ENCODE peak calls at places on chromosomes 11 and 22, in four cellular contexts. F, M, K and N are unnamed samples.
A peak's percentile ranks its signal among the peaks of the same experiment; 100 is the strongest.

GRCh38 chr11:57476883-57477506 is 16.7 kb downstream of the RTN4RL2 start:
- DNase-seq in K (peak; percentile 36), F (peak; percentile 69), M (peak; percentile 6), N (peak; percentile 45)

GRCh38 chr11:19122966-19123615 is 6.1 kb downstream of the ZDHHC13 start:
- DNase-seq in M (no peak), K (no peak), F (no peak), N (no peak)

GRCh38 chr11:44011797-44012196 is 36.0 kb upstream of the ACCSL start:
- DNase-seq in M (peak; percentile 60), K (peak; percentile 72), F (no peak), N (no peak)

GRCh38 chr11:74647404-74647803 is 55.0 kb downstream of the POLD3 start:
- DNase-seq in K (peak; percentile 11), F (no peak), M (no peak), N (no peak)

GRCh38 chr11:120314861-120315260 is 10.2 kb upstream of the TLCD5 start:
- DNase-seq in K (no peak), F (no peak), M (no peak), N (no peak)

GRCh38 chr11:43879789-43880639 is 617 bp upstream of the ALKBH3 start:
- DNase-seq in M (no peak), F (no peak), K (no peak), N (no peak)

GRCh38 chr22:35915477-35916013 is 113.1 kb downstream of the RBFOX2 start:
- DNase-seq in M (peak; percentile 68), F (no peak), K (peak; percentile 79), N (no peak)

GRCh38 chr11:120391297-120391696 is 55.1 kb downstream of the ARHGEF12 start:
- DNase-seq in M (no peak), F (peak; percentile 61), K (no peak), N (no peak)

GRCh38 chr22:12601870-12602779 is 2925.9 kb upstream of the OR11H1 start:
- DNase-seq in F (peak; percentile 9), M (no peak), K (no peak), N (no peak)

GRCh38 chr22:20238567-20239062 is 29.5 kb downstream of the RTN4R start:
- DNase-seq in M (no peak), F (peak; percentile 75), K (no peak), N (peak; percentile 82)

GRCh38 chr11:87290304-87290922 is 252.7 kb downstream of the TMEM135 start:
- DNase-seq in F (peak; percentile 77), K (peak; percentile 45), M (peak; percentile 20), N (no peak)

GRCh38 chr22:47094861-47095330 is 332.4 kb downstream of the TBC1D22A start:
- DNase-seq in K (peak; percentile 72), M (peak; percentile 60), F (no peak), N (no peak)

GRCh38 chr11:111777094-111778046 is 11.2 kb upstream of the PPP2R1B start:
- DNase-seq in M (peak; percentile 54), F (peak; percentile 85), K (peak; percentile 67), N (peak; percentile 74)

GRCh38 chr11:1126491-1126926 is 31.2 kb upstream of the MUC5AC start:
- DNase-seq in F (no peak), K (no peak), M (no peak), N (no peak)

GRCh38 chr22:23832226-23833016 is 6.4 kb downstream of the DERL3 start:
- DNase-seq in F (no peak), M (no peak), K (no peak), N (no peak)

GRCh38 chr11:61358566-61358965 is 3.1 kb downstream of the CYB561A3 start:
- DNase-seq in M (no peak), F (no peak), K (no peak), N (no peak)

GRCh38 chr22:47406180-47406723 is 643.8 kb downstream of the TBC1D22A start:
- DNase-seq in F (no peak), K (no peak), M (no peak), N (no peak)

GRCh38 chr22:44734278-44734677 is 18.1 kb upstream of the ARHGAP8 start:
- DNase-seq in F (no peak), M (no peak), K (no peak), N (no peak)

GRCh38 chr11:113296447-113297205 is 17.8 kb upstream of the TTC12 start:
- DNase-seq in F (no peak), M (no peak), K (no peak), N (peak; percentile 17)

GRCh38 chr11:14907411-14908213 is 15.6 kb upstream of the CYP2R1 start:
- DNase-seq in K (peak; percentile 20), M (no peak), F (peak; percentile 79), N (peak; percentile 91)

GRCh38 chr22:45718391-45718790 is 46.8 kb downstream of the ATXN10 start:
- DNase-seq in K (peak; percentile 32), M (no peak), F (no peak), N (no peak)

GRCh38 chr11:78427615-78428272 is 10.1 kb upstream of the GAB2 start:
- DNase-seq in K (no peak), F (no peak), M (no peak), N (no peak)

GRCh38 chr11:396948-397548 is 3.0 kb downstream of the PKP3 start:
- DNase-seq in K (peak; percentile 71), M (peak; percentile 52), F (no peak), N (peak; percentile 62)

GRCh38 chr22:24926849-24927579 is 19.5 kb downstream of the LHFPL7 start:
- DNase-seq in M (peak; percentile 42), F (no peak), K (peak; percentile 36), N (no peak)

GRCh38 chr11:70521475-70522260 is 123.3 kb downstream of the CTTN start:
- DNase-seq in M (no peak), K (no peak), F (no peak), N (no peak)

GRCh38 chr11:104529916-104530315 is 366.0 kb upstream of the PDGFD start:
- DNase-seq in K (no peak), M (no peak), F (no peak), N (no peak)

GRCh38 chr11:124538019-124538418 is 5.4 kb downstream of the OR8B12 start:
- DNase-seq in M (peak; percentile 79), F (peak; percentile 18), K (peak; percentile 82), N (peak; percentile 64)

GRCh38 chr11:29782447-29782846 is 234.4 kb downstream of the KCNA4 start:
- DNase-seq in F (no peak), M (no peak), K (no peak), N (no peak)

GRCh38 chr11:88402192-88402715 is 64.7 kb upstream of the CTSC start:
- DNase-seq in K (peak; percentile 91), M (peak; percentile 90), F (no peak), N (no peak)

GRCh38 chr11:2664331-2664730 is 35.5 kb downstream of the KCNQ1OT1 start:
- DNase-seq in K (no peak), M (no peak), F (no peak), N (no peak)

GRCh38 chr11:111064118-111064517 is 181.4 kb upstream of the POU2AF2 start:
- DNase-seq in F (no peak), M (peak; percentile 86), K (peak; percentile 90), N (no peak)

GRCh38 chr11:11578542-11578941 is 43.3 kb downstream of the GALNT18 start:
- DNase-seq in F (no peak), K (no peak), M (no peak), N (no peak)
- H3K4me1 ChIP-seq in F (no peaks in the 10 kb centered on the region), K (no peaks in the 10 kb centered on the region), M (peaks cover 4% of the 10 kb centered on the region), N (no peaks in the 10 kb centered on the region)

DNA sequence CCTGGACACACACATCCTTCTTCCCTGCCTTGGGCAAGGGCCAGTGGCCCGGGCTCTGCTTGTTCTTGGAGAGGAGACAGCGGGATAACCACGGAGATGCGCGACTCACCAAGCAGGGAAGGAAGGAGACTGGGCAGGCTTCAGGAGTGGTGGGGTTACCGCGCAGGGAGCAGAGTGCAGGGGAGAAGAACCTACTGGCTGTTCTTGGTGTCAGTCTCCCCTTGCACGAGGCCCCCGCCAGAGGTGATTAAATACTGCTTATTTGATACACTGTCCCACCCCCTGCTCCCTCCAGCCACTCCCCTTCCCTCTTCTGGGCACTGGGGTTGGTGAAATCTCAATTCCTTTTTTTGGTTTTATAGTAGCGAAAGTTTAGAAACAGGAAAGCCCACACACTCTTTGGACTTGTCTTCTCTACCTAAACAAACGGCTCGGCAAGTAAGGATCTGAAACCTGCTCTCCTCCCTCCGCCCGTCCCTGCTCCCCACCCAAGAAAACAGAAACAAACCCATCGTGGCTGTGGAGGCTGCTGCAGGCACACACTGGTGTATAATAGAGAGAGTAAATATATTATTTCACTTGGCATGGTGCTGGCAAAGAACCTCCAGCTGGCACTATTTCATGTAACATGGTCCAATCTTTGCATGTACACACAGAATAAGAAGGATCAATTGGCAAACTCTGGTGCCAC is 10.8 kb downstream of the LARGE2 start:
- DNase-seq in F (peak; percentile 9), M (peak; percentile 25), K (peak; percentile 50), N (no peak)
- H3K4me1 ChIP-seq in F (peaks cover 4% of the 10 kb centered on the region), M (no peaks in the 10 kb centered on the region), K (no peaks in the 10 kb centered on the region), N (peaks cover 6% of the 10 kb centered on the region)

GRCh38 chr22:43174941-43175531 is 11.9 kb downstream of the TTLL12 start:
- DNase-seq in F (no peak), M (no peak), K (no peak), N (no peak)
- H3K4me1 ChIP-seq in F (no peaks in the 10 kb centered on the region), M (no peaks in the 10 kb centered on the region), K (no peaks in the 10 kb centered on the region), N (no peaks in the 10 kb centered on the region)

DNA sequence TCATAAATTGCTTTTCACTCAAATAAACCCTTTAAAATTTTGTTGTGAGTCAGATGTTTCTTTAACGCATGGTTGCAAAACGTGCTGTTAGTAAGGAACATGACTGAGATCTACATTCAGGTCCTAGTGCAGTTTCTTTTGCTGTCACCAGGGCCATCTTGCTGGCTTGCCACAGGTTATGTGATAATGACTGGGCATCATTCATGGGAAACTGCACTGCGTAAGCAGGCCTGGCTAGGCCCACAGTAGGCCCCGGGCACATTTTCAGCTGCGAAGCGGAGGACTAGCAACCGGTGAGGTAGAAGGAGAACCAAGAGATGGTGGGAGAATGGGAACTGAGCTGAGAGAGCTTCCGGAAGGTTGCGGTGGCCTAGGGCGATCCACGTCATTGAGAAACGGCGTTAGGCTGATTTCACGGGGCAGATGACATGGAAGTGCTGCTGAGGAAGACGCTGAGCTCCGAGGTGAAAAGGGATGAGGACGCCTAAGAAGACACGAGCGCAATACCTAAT is 3.2 kb upstream of the KLHDC7B start:
- DNase-seq in F (no peak), M (no peak), K (no peak), N (no peak)
- H3K4me1 ChIP-seq in F (peaks cover 18% of the 10 kb centered on the region), M (peaks cover 3% of the 10 kb centered on the region), K (peaks cover 7% of the 10 kb centered on the region), N (no peaks in the 10 kb centered on the region)

DNA sequence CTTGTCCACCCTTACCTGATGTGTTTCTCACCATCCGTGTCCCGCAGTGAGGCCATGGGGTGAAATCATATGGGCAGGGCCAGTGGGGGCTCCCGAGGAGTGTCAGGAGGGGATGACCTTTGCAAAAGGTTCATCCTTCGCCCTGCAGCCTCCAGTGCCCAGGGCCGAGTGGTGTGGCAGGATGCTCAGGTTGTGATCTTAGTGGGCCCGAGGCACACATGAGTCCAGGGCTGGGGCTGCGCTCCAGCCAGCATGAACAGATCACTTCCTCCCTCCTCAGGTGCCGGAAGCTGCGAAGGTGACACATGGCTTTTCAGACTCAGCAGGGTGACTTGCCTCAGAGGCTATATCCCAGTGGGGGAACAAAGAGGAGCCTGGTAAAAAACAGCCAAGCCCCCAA is 2.8 kb upstream of the FKBP2 start:
- DNase-seq in F (no peak), K (no peak), M (no peak), N (no peak)
- H3K4me1 ChIP-seq in F (peaks cover 20% of the 10 kb centered on the region), K (peaks cover 9% of the 10 kb centered on the region), M (peaks cover 27% of the 10 kb centered on the region), N (peaks cover 13% of the 10 kb centered on the region)